ENCODE peak calls at places on chromosomes 6 and 20, in five cellular contexts. B is fibroblast of lung, Y is PC-3, L is GM23338, Z is PC-9. O is an unnamed sample. For H3K79me2, the result is how much of the 10 kb centered on the place peaks cover.

GRCh38 chr6:49543087-49543858 is 7.2 kb upstream of the C6orf141 start:
- DNase-seq in Z (no peak), L (no peak), Y (peak), B (no peak), O (no peak)

GRCh38 chr6:109344226-109344625 is 38.0 kb downstream of the CD164 start:
- DNase-seq in Z (peak), Y (peak), L (no peak), B (no peak), O (no peak)

GRCh38 chr6:140401666-140402255 is 1027.3 kb upstream of the CITED2 start:
- DNase-seq in Y (peak), L (no peak), Z (no peak), B (no peak), O (no peak)

GRCh38 chr6:159067334-159067733 is 22.5 kb upstream of the TAGAP start:
- DNase-seq in Z (no peak), L (no peak), B (no peak), Y (peak), O (no peak)

GRCh38 chr6:134721095-134721400 is 228.9 kb downstream of the ALDH8A1 start:
- DNase-seq in L (no peak), Z (no peak), B (no peak), Y (no peak), O (no peak)

GRCh38 chr20:33689973-33690372 is 3.8 kb upstream of the E2F1 start:
- DNase-seq in Y (peak), B (peak), L (no peak), Z (peak), O (no peak)

GRCh38 chr6:155377061-155377460 is 62.8 kb upstream of the TFB1M start:
- DNase-seq in B (peak), L (no peak), Z (no peak), Y (peak), O (no peak)

GRCh38 chr6:140192018-140192417 is 817.6 kb upstream of the CITED2 start:
- DNase-seq in B (no peak), Y (no peak), Z (no peak), L (no peak), O (no peak)

GRCh38 chr6:164106345-164106769 is 691.8 kb downstream of the QKI start:
- DNase-seq in B (no peak), Z (no peak), Y (peak), L (peak), O (peak)

GRCh38 chr6:138517635-138518034 is 18.3 kb upstream of the NHSL1 start:
- DNase-seq in Z (peak), L (peak), B (peak), Y (peak), O (peak)

GRCh38 chr20:40961686-40962640 is 66.7 kb upstream of the TOP1 start:
- DNase-seq in B (peak), Y (peak), Z (no peak), L (no peak), O (no peak)

GRCh38 chr20:25269057-25269832 is 21.4 kb downstream of the PYGB start:
- DNase-seq in Z (no peak), B (no peak), Y (no peak), L (no peak), O (no peak)

GRCh38 chr20:50794846-50795634 is at the start of gene BCAS4:
- DNase-seq in L (peak), B (peak), Z (peak), Y (peak), O (peak)

GRCh38 chr6:14743465-14744211 is 502.2 kb upstream of the JARID2 start:
- DNase-seq in Z (peak), Y (peak), L (no peak), B (peak), O (no peak)

GRCh38 chr6:156935000-156935399 is 157.8 kb downstream of the ARID1B start:
- DNase-seq in Z (no peak), L (no peak), B (no peak), Y (no peak), O (no peak)

GRCh38 chr6:101393291-101394251 is at the start of gene GRIK2:
- DNase-seq in Y (peak), B (no peak), Z (no peak), L (peak), O (peak)

GRCh38 chr6:89009624-89010059 is 46.2 kb upstream of the RNGTT start:
- DNase-seq in B (no peak), Y (no peak), L (no peak), Z (no peak), O (no peak)

GRCh38 chr6:36963451-36964290 is 9.1 kb downstream of the PI16 start:
- DNase-seq in Y (no peak), Z (no peak), L (peak), B (no peak), O (no peak)

GRCh38 chr6:131063764-131064272 is 773 bp upstream of the EPB41L2 start:
- DNase-seq in Z (no peak), Y (no peak), L (no peak), B (no peak), O (peak)

GRCh38 chr20:14093652-14094051 is 98.3 kb downstream of the MACROD2 start:
- DNase-seq in B (no peak), Y (peak), L (no peak), Z (no peak), O (no peak)

GRCh38 chr20:63491078-63491477 is 7.8 kb downstream of the EEF1A2 start:
- DNase-seq in Z (no peak), L (no peak), Y (no peak), B (no peak), O (no peak)

GRCh38 chr20:610130-611046 is at the start of gene TCF15:
- DNase-seq in Z (no peak), Y (peak), L (peak), B (no peak), O (peak)
- TF ChIP-seq EZH2 in Z (no peak), Y (no peak), L (peak), B (peak), O (peak)

GRCh38 chr6:73714227-73714626 is 18.2 kb downstream of the CD109 start:
- DNase-seq in Z (no peak), L (peak), Y (no peak), B (no peak), O (no peak)
- H3K79me2 ChIP-seq in Z (under half), L (under half), Y (under half), B (under half), O (under half)

GRCh38 chr20:30812739-30813411 is 444.6 kb upstream of the DEFB115 start:
- DNase-seq in Z (no peak), L (no peak), B (no peak), Y (no peak), O (no peak)
- TF ChIP-seq EZH2 in Z (no peak), L (no peak), B (no peak), Y (no peak), O (no peak)

GRCh38 chr6:117495873-117496272 is 13.4 kb downstream of the DCBLD1 start:
- DNase-seq in L (no peak), Y (peak), Z (no peak), B (peak), O (no peak)
- H3K79me2 ChIP-seq in L (under half), Y (half or more), Z (under half), B (half or more), O (under half)

GRCh38 chr20:52103469-52103910 is 88.1 kb downstream of the ZFP64 start:
- DNase-seq in Z (peak), Y (no peak), L (peak), B (peak), O (peak)
- TF ChIP-seq EZH2 in Z (no peak), Y (no peak), L (no peak), B (no peak), O (no peak)

DNA sequence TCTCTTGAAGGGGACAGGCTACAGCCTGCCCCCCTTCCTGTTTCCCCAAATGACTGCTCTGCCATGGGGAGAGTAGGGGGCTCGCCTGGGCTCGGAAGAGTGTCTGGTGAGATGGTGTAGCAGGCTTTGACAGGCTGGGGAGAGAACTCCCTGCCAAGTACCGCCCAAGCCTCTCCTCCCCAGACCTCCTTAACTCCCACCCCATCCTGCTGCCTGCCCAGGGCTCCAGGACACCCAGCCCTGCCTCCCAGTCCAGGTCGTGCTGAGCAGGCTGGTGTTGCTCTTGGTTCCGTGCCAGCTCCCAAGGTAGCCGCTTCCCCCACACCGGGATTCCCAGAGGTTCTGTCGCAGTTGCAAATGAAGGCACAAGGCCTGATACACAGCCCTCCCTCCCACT is 9.9 kb downstream of the VEGFA start:
- DNase-seq in L (no peak), Z (no peak), B (peak), Y (no peak), O (no peak)
- H3K79me2 ChIP-seq in L (under half), Z (half or more), B (half or more), Y (half or more), O (under half)

DNA sequence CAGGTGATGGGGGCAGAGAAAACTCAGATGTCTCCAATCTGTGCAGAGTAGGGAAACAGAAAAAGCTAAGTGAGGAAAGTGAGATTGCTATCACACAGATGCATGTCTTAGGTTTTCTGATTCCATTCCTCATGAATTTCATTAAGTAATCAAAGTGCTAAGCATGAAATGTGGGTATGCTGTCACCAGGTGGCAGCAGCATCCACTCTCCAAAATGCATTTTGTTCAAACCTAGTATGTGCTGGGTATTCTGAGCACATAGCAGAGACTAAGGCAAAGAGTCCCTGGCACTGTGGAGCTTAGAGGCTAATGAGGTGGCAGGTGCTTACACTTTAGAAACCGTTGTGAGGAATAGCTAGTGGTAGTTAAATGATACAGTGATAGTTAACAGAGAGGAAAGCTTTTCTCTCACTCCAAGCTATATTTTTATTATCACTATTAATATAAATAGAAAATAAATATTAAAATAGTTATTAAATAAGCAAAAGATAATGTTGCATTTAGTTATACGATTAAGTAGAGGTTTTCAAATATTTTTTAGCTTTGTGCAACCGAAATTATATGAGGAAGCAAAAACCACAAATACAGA is 179.5 kb downstream of the CDH26 start:
- DNase-seq in B (peak), L (peak), Z (no peak), Y (peak), O (peak)
- TF ChIP-seq EZH2 in B (no peak), L (no peak), Z (no peak), Y (no peak), O (no peak)

DNA sequence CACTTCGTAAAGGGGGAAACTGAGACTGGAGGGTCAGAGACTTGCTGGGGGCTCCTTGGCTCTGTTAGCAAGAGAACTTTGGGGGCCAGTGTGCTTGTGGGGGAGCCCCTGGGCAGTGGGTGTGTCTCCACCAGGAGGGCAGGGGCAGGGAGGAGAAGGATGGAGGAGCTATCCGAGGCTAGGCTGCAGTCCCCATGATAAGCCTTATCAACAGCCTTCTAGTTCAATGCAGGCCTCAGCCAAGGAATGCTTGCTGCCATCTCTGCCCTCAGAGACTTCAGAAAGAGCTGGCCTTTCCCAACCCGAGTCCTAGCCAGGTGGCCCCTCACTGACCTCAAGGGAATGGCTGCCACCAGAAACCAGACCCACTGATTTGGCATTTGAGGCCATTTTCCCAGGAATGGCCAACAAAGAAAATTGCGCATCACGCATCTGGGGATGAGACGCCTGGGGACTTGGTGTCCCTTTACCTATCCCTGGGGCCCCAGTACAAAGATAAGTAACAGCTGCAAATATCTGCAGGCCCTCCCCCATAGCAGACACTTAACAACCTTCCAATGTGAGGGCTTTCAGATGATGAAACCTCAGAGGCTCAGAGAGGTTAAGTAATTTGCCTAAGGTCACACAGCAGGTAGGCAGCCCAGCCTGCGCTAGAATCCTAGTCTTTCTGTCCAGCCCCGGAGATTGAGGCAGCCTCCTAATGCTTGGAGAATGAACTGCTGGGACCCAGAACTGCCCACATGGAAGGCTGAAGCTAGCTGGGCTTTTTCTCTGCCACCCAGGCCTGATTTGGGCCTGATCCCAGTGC is 4.9 kb downstream of the TGM2 start:
- DNase-seq in B (no peak), Y (no peak), Z (no peak), L (no peak), O (no peak)
- H3K79me2 ChIP-seq in B (under half), Y (half or more), Z (half or more), L (under half), O (under half)

DNA sequence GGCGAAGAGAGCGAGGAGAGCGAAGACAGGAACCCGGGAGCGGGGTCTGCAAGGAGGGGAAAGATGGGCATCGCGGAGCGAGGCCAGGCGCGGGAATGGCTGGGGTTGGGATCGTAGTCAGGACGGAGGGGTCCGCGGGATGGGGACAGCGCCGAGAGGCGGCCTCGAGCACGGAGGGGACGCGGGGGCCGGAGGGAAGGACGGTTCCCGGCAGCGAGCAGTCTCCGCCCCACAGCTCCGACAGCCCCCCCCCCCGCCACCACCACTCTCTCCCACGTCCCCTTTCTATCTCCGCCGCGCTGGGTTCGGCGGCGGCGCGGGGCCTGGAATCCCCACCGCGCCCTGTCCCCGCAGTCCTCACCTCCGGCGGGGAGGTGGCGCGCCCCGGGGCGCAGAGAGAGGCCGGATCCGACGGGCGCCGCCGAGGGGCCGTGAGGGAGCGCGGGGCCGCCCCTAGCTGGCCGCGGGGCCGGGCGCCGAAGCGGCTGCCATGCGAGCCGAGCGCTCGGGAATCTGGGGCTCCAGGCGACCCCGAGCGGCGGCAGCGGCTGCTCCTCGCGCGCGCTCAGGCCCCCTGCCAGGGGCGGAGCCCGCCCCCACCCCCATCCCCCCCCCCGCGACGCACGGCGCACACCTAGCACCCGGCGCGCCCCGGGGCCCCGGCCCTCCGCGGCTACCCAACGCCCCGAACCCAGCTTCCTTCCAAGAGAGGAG is at the start of gene DLK2:
- DNase-seq in Z (no peak), Y (no peak), B (no peak), L (peak), O (peak)
- TF ChIP-seq EZH2 in Z (peak), Y (no peak), B (no peak), L (no peak), O (no peak)